ENCODE peak calls at places on chromosome 7, in four cellular contexts. R is fibroblast of the aortic adventitia, E is C1 segment of cervical spinal cord, K is naive B cell. W is an unnamed sample.

GRCh38 chr7:140390466-140391190 is 7.7 kb downstream of the SLC37A3 start:
- DNase-seq in E (no peak), R (peak; percentile 27), K (peak; percentile 80), W (peak; percentile 31)

GRCh38 chr7:85602196-85602595 is 415.3 kb upstream of the SEMA3D start:
- DNase-seq in R (peak; percentile 12), K (no peak), E (no peak), W (no peak)

GRCh38 chr7:158818325-158819213 is 10.7 kb downstream of the ESYT2 start:
- DNase-seq in R (peak; percentile 93), E (no peak), K (peak; percentile 65), W (peak; percentile 99)

GRCh38 chr7:74092964-74093339 is 9.3 kb downstream of the LIMK1 start:
- DNase-seq in E (no peak), R (no peak), K (no peak), W (peak; percentile 37)

GRCh38 chr7:41698114-41698513 is 4.8 kb downstream of the INHBA start:
- DNase-seq in K (no peak), R (peak; percentile 46), E (no peak), W (no peak)

GRCh38 chr7:48298779-48299178 is 127.5 kb downstream of the ABCA13 start:
- DNase-seq in E (no peak), K (no peak), R (peak; percentile 43), W (peak; percentile 16)

GRCh38 chr7:55245271-55245723 is 119.8 kb upstream of the LANCL2 start:
- DNase-seq in K (no peak), R (peak; percentile 70), E (no peak), W (peak; percentile 66)

GRCh38 chr7:47153571-47153970 is 428.3 kb downstream of the TNS3 start:
- DNase-seq in E (no peak), K (no peak), R (no peak), W (no peak)

GRCh38 chr7:107505362-107505761 is 35.5 kb downstream of the GPR22 start:
- DNase-seq in K (no peak), R (no peak), E (no peak), W (no peak)

GRCh38 chr7:138099813-138100212 is 23.6 kb downstream of the AKR1D1 start:
- DNase-seq in R (no peak), K (no peak), E (no peak), W (no peak)

GRCh38 chr7:111266613-111267012 is 175.7 kb downstream of the LRRN3 start:
- DNase-seq in K (no peak), E (no peak), R (peak; percentile 59), W (peak; percentile 73)

GRCh38 chr7:138661236-138661635 is 39.9 kb downstream of the SVOPL start:
- DNase-seq in E (no peak), K (no peak), R (no peak), W (no peak)

GRCh38 chr7:142300689-142301088 is 42.8 kb upstream of the PRSS58 start:
- DNase-seq in K (no peak), R (no peak), E (no peak), W (no peak)

GRCh38 chr7:25122373-25122772 is 2.7 kb downstream of the CYCS start:
- DNase-seq in K (no peak), E (no peak), R (no peak), W (no peak)

GRCh38 chr7:131071786-131072504 is 255.7 kb upstream of the MKLN1 start:
- DNase-seq in E (no peak), R (peak; percentile 98), K (no peak), W (peak; percentile 93)

GRCh38 chr7:98395481-98395880 is 5.4 kb downstream of the BAIAP2L1 start:
- DNase-seq in R (no peak), E (no peak), K (no peak), W (no peak)

GRCh38 chr7:38179719-38180333 is 1.8 kb downstream of the STARD3NL start:
- DNase-seq in K (no peak), E (no peak), R (peak; percentile 38), W (peak; percentile 55)

GRCh38 chr7:11294965-11295364 is 321.3 kb downstream of the PHF14 start:
- DNase-seq in E (no peak), R (no peak), K (no peak), W (no peak)

GRCh38 chr7:73721237-73721848 is 1.9 kb upstream of the STX1A start:
- DNase-seq in E (no peak), R (no peak), K (no peak), W (no peak)

GRCh38 chr7:49692516-49692915 is 80.9 kb upstream of the VWC2 start:
- DNase-seq in K (no peak), E (no peak), R (no peak), W (no peak)

GRCh38 chr7:132061931-132062330 is 505.5 kb upstream of the PODXL start:
- DNase-seq in K (no peak), E (no peak), R (peak; percentile 64), W (no peak)

GRCh38 chr7:91193141-91193540 is 71.1 kb upstream of the FZD1 start:
- DNase-seq in K (no peak), R (peak; percentile 56), E (no peak), W (peak; percentile 5)

GRCh38 chr7:80929619-80930018 is 10.8 kb upstream of the SEMA3C start:
- DNase-seq in R (no peak), K (no peak), E (no peak), W (no peak)

GRCh38 chr7:20033621-20034200 is 183.5 kb downstream of the MACC1 start:
- DNase-seq in K (no peak), R (peak; percentile 86), E (no peak), W (peak; percentile 92)

GRCh38 chr7:5607958-5608656 is 173.4 kb downstream of the RNF216 start:
- DNase-seq in R (no peak), K (no peak), E (no peak), W (no peak)

GRCh38 chr7:78434281-78434680 is 635.7 kb downstream of the PHTF2 start:
- DNase-seq in E (no peak), R (no peak), K (no peak), W (no peak)

GRCh38 chr7:23239253-23239652 is 7.3 kb upstream of the GPNMB start:
- DNase-seq in K (no peak), R (no peak), E (no peak), W (no peak)

GRCh38 chr7:23925088-23925487 is 215.1 kb downstream of the STK31 start:
- DNase-seq in R (no peak), K (no peak), E (no peak), W (no peak)

GRCh38 chr7:151139071-151139521 is 28.4 kb downstream of the GBX1 start:
- DNase-seq in K (no peak), R (no peak), E (no peak), W (no peak)

GRCh38 chr7:38339953-38340819 is 66.8 kb upstream of the TARP start:
- DNase-seq in K (no peak), E (no peak), R (no peak), W (no peak)

GRCh38 chr7:1569833-1570632 is at the start of gene PSMG3:
- DNase-seq in R (peak; percentile 86), K (peak; percentile 87), E (no peak), W (peak; percentile 90)

GRCh38 chr7:20152511-20152910 is 64.7 kb downstream of the MACC1 start:
- DNase-seq in R (no peak), E (no peak), K (no peak), W (peak; percentile 89)

GRCh38 chr7:13921062-13921461 is 68.4 kb downstream of the ETV1 start:
- DNase-seq in R (no peak), E (no peak), K (no peak), W (no peak)

GRCh38 chr7:25928549-25929330 is 223.3 kb upstream of the NFE2L3 start:
- DNase-seq in R (no peak), K (no peak), E (no peak), W (no peak)

GRCh38 chr7:132406039-132406438 is 170.2 kb downstream of the PLXNA4 start:
- DNase-seq in K (no peak), R (peak; percentile 64), E (no peak), W (no peak)

GRCh38 chr7:135164357-135165021 is 6.0 kb downstream of the CYREN start:
- DNase-seq in R (no peak), E (no peak), K (no peak), W (no peak)

W was measured in fibroblast of villous mesenchyme.